ENCODE peak calls at places on chromosomes 6 and 20, in four cellular contexts. One of them, this sample, is unnamed.

GRCh38 chr6:31727717-31728671 is 1.1 kb downstream of the DDAH2 start:
- DNase-seq in fibroblast of mammary gland: no peak
- DNase-seq in ovary: no peak
- DNase-seq in kidney epithelial cell: no peak
- DNase-seq in this sample: peak

GRCh38 chr6:114446342-114446741 is 103.5 kb upstream of the HS3ST5 start:
- DNase-seq in fibroblast of mammary gland: no peak
- DNase-seq in ovary: no peak
- DNase-seq in kidney epithelial cell: no peak
- DNase-seq in this sample: no peak

GRCh38 chr20:10523438-10523837 is 88.3 kb downstream of the SLX4IP start:
- DNase-seq in fibroblast of mammary gland: peak
- DNase-seq in ovary: no peak
- DNase-seq in kidney epithelial cell: no peak
- DNase-seq in this sample: no peak

GRCh38 chr20:41355192-41355591 is 11.4 kb downstream of the EMILIN3 start:
- DNase-seq in fibroblast of mammary gland: no peak
- DNase-seq in ovary: no peak
- DNase-seq in kidney epithelial cell: no peak
- DNase-seq in this sample: no peak

GRCh38 chr6:162442675-162443074 is 284.9 kb downstream of the PRKN start:
- DNase-seq in fibroblast of mammary gland: peak
- DNase-seq in ovary: no peak
- DNase-seq in kidney epithelial cell: no peak
- DNase-seq in this sample: no peak

GRCh38 chr6:75444899-75445298 is 48.7 kb downstream of the FILIP1 start:
- DNase-seq in fibroblast of mammary gland: no peak
- DNase-seq in ovary: no peak
- DNase-seq in kidney epithelial cell: no peak
- DNase-seq in this sample: no peak

GRCh38 chr20:19110866-19111460 is 101.5 kb upstream of the SLC24A3 start:
- DNase-seq in fibroblast of mammary gland: no peak
- DNase-seq in ovary: no peak
- DNase-seq in kidney epithelial cell: no peak
- DNase-seq in this sample: no peak

GRCh38 chr6:109458774-109459531 is 3.4 kb upstream of the MICAL1 start:
- DNase-seq in fibroblast of mammary gland: no peak
- DNase-seq in ovary: no peak
- DNase-seq in kidney epithelial cell: no peak
- DNase-seq in this sample: no peak

GRCh38 chr6:22892452-22892851 is 323.1 kb downstream of the HDGFL1 start:
- DNase-seq in fibroblast of mammary gland: peak
- DNase-seq in ovary: peak
- DNase-seq in kidney epithelial cell: peak
- DNase-seq in this sample: peak

GRCh38 chr6:23420659-23421350 is 705.2 kb upstream of the NRSN1 start:
- DNase-seq in fibroblast of mammary gland: no peak
- DNase-seq in ovary: no peak
- DNase-seq in kidney epithelial cell: no peak
- DNase-seq in this sample: no peak

GRCh38 chr6:119264854-119265397 is 84.6 kb downstream of the MAN1A1 start:
- DNase-seq in fibroblast of mammary gland: no peak
- DNase-seq in ovary: no peak
- DNase-seq in kidney epithelial cell: no peak
- DNase-seq in this sample: no peak
- TF ChIP-seq CTCF in fibroblast of mammary gland: no peak
- TF ChIP-seq CTCF in ovary: no peak
- TF ChIP-seq CTCF in kidney epithelial cell: no peak
- TF ChIP-seq CTCF in this sample: no peak

DNA sequence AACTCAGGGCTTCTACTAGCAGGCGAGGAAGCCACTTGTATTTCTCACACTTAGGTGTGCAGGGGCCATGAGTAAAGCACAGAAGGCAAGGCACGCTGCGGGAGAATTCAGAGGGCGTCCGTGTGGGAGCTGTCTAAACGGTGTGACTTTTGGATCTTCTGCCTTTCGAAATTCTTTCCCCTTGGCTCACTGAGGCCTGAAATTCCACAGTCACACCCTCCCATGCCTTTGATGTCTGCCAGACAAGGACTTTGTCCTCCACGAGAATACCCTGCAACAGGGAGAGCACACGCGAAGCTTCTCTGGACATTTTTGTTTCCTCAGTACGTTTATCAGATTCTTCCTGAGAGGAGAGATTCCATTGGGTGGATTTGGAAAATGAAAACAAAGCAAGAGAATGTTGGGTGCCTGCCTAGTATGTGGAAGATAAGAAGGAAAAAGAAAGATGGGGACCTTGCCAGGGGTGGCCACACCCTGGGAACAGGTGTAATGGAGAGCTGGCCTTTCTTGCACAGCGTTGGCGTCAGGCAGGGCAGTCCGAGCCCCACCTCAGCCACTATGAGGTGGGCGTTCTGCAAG is 235.7 kb downstream of the MYLK4 start:
- DNase-seq in fibroblast of mammary gland: no peak
- DNase-seq in ovary: no peak
- DNase-seq in kidney epithelial cell: peak
- DNase-seq in this sample: peak
- H3K4me3 ChIP-seq in fibroblast of mammary gland: no peak
- H3K4me3 ChIP-seq in ovary: no peak
- H3K4me3 ChIP-seq in kidney epithelial cell: no peak
- H3K4me3 ChIP-seq in this sample: no peak

DNA sequence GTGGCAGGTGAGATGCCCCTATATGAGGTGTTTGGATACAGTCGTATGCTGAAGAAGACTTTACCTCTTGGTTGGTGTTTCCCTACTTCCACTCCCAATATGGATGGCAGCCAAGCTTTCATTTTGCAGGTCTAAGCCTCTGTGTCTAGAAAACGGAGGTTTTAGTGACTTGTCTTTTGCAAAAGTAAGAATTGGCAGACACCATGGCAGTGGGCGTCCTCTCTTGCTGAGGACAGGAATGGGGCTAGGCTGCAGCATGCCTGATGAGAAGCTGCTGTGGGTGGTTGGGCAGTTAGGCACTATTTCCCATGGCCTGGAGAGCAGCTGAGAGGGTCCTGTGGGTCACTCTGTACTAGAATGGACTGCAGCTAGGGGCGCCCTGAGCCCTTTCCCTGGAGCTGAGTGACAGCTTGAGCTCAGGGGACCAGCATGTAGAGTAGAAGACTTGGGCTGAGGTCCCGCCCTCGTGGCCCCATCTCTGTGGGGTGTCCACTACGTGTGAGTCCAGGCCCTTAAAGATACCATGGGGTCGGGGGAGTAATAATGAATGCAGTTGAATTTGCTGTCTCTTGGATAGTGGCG is 127.4 kb downstream of the CDH26 start:
- DNase-seq in fibroblast of mammary gland: no peak
- DNase-seq in ovary: no peak
- DNase-seq in kidney epithelial cell: no peak
- DNase-seq in this sample: no peak
- TF ChIP-seq CTCF in fibroblast of mammary gland: no peak
- TF ChIP-seq CTCF in ovary: no peak
- TF ChIP-seq CTCF in kidney epithelial cell: no peak
- TF ChIP-seq CTCF in this sample: no peak

GRCh38 chr20:51862796-51863195 is 60.5 kb upstream of the SALL4 start:
- DNase-seq in fibroblast of mammary gland: no peak
- DNase-seq in ovary: no peak
- DNase-seq in kidney epithelial cell: no peak
- DNase-seq in this sample: no peak
- H3K4me3 ChIP-seq in fibroblast of mammary gland: no peak
- H3K4me3 ChIP-seq in ovary: no peak
- H3K4me3 ChIP-seq in kidney epithelial cell: no peak
- H3K4me3 ChIP-seq in this sample: no peak

GRCh38 chr6:139374357-139375238 is at the start of gene CITED2:
- DNase-seq in fibroblast of mammary gland: peak
- DNase-seq in ovary: peak
- DNase-seq in kidney epithelial cell: no peak
- DNase-seq in this sample: peak
- TF ChIP-seq CTCF in fibroblast of mammary gland: peak
- TF ChIP-seq CTCF in ovary: peak
- TF ChIP-seq CTCF in kidney epithelial cell: no peak
- TF ChIP-seq CTCF in this sample: peak

DNA sequence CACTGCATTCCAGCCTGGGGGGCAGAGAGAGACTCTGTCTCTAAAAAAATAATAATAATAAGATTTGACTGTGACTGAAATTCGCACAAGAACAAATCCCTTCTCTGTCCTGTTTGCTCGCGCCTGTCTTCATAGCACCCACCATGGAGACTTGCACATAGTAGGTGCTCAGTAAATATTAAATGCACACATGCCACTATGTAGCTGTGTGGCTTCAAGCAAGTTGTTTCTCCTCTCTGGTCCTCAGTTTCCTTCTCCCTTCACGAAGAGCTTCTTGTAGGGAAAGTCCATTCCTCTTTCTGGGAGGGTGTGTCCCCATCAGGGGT is 15.4 kb upstream of the PTGIS start:
- DNase-seq in fibroblast of mammary gland: no peak
- DNase-seq in ovary: no peak
- DNase-seq in kidney epithelial cell: no peak
- DNase-seq in this sample: no peak
- H3K4me3 ChIP-seq in fibroblast of mammary gland: no peak
- H3K4me3 ChIP-seq in ovary: no peak
- H3K4me3 ChIP-seq in kidney epithelial cell: no peak
- H3K4me3 ChIP-seq in this sample: no peak

GRCh38 chr20:55057779-55058415 is 582.5 kb downstream of the DOK5 start:
- DNase-seq in fibroblast of mammary gland: peak
- DNase-seq in ovary: no peak
- DNase-seq in kidney epithelial cell: no peak
- DNase-seq in this sample: no peak
- TF ChIP-seq CTCF in fibroblast of mammary gland: peak
- TF ChIP-seq CTCF in ovary: no peak
- TF ChIP-seq CTCF in kidney epithelial cell: peak
- TF ChIP-seq CTCF in this sample: no peak

GRCh38 chr6:4775591-4776492 is at the start of gene CDYL:
- DNase-seq in fibroblast of mammary gland: peak
- DNase-seq in ovary: peak
- DNase-seq in kidney epithelial cell: no peak
- DNase-seq in this sample: peak

GRCh38 chr6:4774296-4774695 is 1.9 kb upstream of the CDYL start:
- DNase-seq in fibroblast of mammary gland: no peak
- DNase-seq in ovary: no peak
- DNase-seq in kidney epithelial cell: no peak
- DNase-seq in this sample: no peak

GRCh38 chr6:4776493-4776966 is 326 bp downstream of the CDYL start:
- DNase-seq in fibroblast of mammary gland: no peak
- DNase-seq in ovary: no peak
- DNase-seq in kidney epithelial cell: no peak
- DNase-seq in this sample: no peak

GRCh38 chr6:4774715-4775590 is 1.3 kb upstream of the CDYL start:
- DNase-seq in fibroblast of mammary gland: no peak
- DNase-seq in ovary: peak
- DNase-seq in kidney epithelial cell: no peak
- DNase-seq in this sample: no peak

DNA sequence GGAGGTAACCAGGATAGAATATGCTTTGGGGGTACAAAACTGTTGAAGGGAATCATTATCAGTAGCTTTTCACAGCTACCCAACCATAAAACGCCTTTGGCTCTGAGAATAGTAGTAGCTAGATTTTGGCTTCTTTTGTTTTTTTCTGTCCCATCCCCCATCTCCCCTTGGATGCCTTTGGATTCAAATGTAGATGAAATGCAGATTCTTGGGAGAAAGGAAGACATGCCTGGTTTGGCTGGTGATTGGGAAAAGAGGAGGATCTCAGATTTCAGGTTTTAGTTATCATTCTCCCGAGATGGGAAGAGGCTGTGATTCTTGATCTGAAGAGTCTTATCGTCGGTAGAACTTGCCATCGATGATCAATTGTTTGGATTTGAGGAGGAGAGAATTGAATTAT is 3.5 kb upstream of the CDYL start:
- DNase-seq in fibroblast of mammary gland: no peak
- DNase-seq in ovary: no peak
- DNase-seq in kidney epithelial cell: no peak
- DNase-seq in this sample: no peak
- H3K4me3 ChIP-seq in fibroblast of mammary gland: no peak
- H3K4me3 ChIP-seq in ovary: no peak
- H3K4me3 ChIP-seq in kidney epithelial cell: no peak
- H3K4me3 ChIP-seq in this sample: no peak

GRCh38 chr6:148251286-148251685 is 91.4 kb upstream of the SASH1 start:
- DNase-seq in fibroblast of mammary gland: peak
- DNase-seq in ovary: no peak
- DNase-seq in kidney epithelial cell: no peak
- DNase-seq in this sample: peak
- TF ChIP-seq CTCF in fibroblast of mammary gland: peak
- TF ChIP-seq CTCF in ovary: peak
- TF ChIP-seq CTCF in kidney epithelial cell: peak
- TF ChIP-seq CTCF in this sample: peak